ENCODE peak calls at places on chromosomes 7 and 10, in six cellular contexts. W is AG20443, I is mesenchymal stem cell, N is aorta, D is NCI-H187, K is WTC11. R is an unnamed sample.

GRCh38 chr10:62633976-62634375 is 170.5 kb upstream of the ADO start:
- DNase-seq in W (no peak), I (no peak), N (no peak), D (no peak), K (no peak), R (no peak)

GRCh38 chr10:58645762-58646161 is 133.1 kb downstream of the BICC1 start:
- DNase-seq in W (no peak), I (peak; percentile 12), N (no peak), D (no peak), K (no peak), R (no peak)

GRCh38 chr10:62548686-62549085 is 174.5 kb downstream of the ZNF365 start:
- DNase-seq in W (no peak), I (no peak), N (no peak), D (no peak), K (no peak), R (no peak)

GRCh38 chr7:93914581-93915066 is 6.9 kb upstream of the GNG11 start:
- DNase-seq in W (peak; percentile 9), I (peak; percentile 51), N (no peak), D (no peak), K (no peak), R (no peak)

GRCh38 chr10:107163904-107164861 is at the start of gene SORCS1:
- DNase-seq in W (peak; percentile 67), I (no peak), N (no peak), D (no peak), K (peak; percentile 65), R (no peak)

GRCh38 chr10:78763651-78764395 is 304.9 kb upstream of the ZMIZ1 start:
- DNase-seq in W (no peak), I (no peak), N (peak; percentile 74), D (no peak), K (no peak), R (no peak)

GRCh38 chr10:92164024-92164423 is 126.9 kb downstream of the CPEB3 start:
- DNase-seq in W (no peak), I (no peak), N (no peak), D (no peak), K (no peak), R (peak; percentile 13)

GRCh38 chr7:23907012-23907411 is 197.0 kb downstream of the STK31 start:
- DNase-seq in W (no peak), I (no peak), N (no peak), D (no peak), K (no peak), R (no peak)